ENCODE peak calls at places on chromosomes 6 and 20, in nine cellular contexts. One of them, this sample, is unnamed.

GRCh38 chr20:24402234-24402633 is 67.2 kb upstream of the SYNDIG1 start:
- DNase-seq in sciatic nerve: no peak
- DNase-seq in CD4-positive, alpha-beta memory T cell: no peak
- DNase-seq in germinal center: no peak
- DNase-seq in AG08396: no peak
- DNase-seq in cardiac fibroblast: no peak
- DNase-seq in colonic mucosa: no peak
- DNase-seq in CD4-positive, CD25-positive, alpha-beta regulatory T cell: no peak
- DNase-seq in GM04504: no peak
- DNase-seq in this sample: no peak

GRCh38 chr6:17173071-17173470 is 71.2 kb downstream of the STMND1 start:
- DNase-seq in GM04504: no peak
- DNase-seq in germinal center: no peak
- DNase-seq in AG08396: no peak
- DNase-seq in sciatic nerve: no peak
- DNase-seq in colonic mucosa: no peak
- DNase-seq in CD4-positive, CD25-positive, alpha-beta regulatory T cell: no peak
- DNase-seq in cardiac fibroblast: no peak
- DNase-seq in CD4-positive, alpha-beta memory T cell: no peak
- DNase-seq in this sample: no peak

GRCh38 chr6:149851461-149851860 is 12.7 kb downstream of the LRP11 start:
- DNase-seq in germinal center: no peak
- DNase-seq in colonic mucosa: no peak
- DNase-seq in cardiac fibroblast: peak
- DNase-seq in CD4-positive, alpha-beta memory T cell: no peak
- DNase-seq in CD4-positive, CD25-positive, alpha-beta regulatory T cell: no peak
- DNase-seq in GM04504: no peak
- DNase-seq in AG08396: no peak
- DNase-seq in sciatic nerve: no peak
- DNase-seq in this sample: no peak

GRCh38 chr6:15246217-15247211 is 645 bp downstream of the JARID2 start:
- DNase-seq in AG08396: no peak
- DNase-seq in cardiac fibroblast: peak
- DNase-seq in colonic mucosa: peak
- DNase-seq in CD4-positive, alpha-beta memory T cell: peak
- DNase-seq in germinal center: no peak
- DNase-seq in sciatic nerve: no peak
- DNase-seq in CD4-positive, CD25-positive, alpha-beta regulatory T cell: peak
- DNase-seq in GM04504: no peak
- DNase-seq in this sample: no peak

GRCh38 chr6:77876300-77876699 is 223.5 kb downstream of the MEI4 start:
- DNase-seq in CD4-positive, alpha-beta memory T cell: no peak
- DNase-seq in colonic mucosa: no peak
- DNase-seq in cardiac fibroblast: no peak
- DNase-seq in AG08396: no peak
- DNase-seq in sciatic nerve: no peak
- DNase-seq in GM04504: no peak
- DNase-seq in CD4-positive, CD25-positive, alpha-beta regulatory T cell: no peak
- DNase-seq in germinal center: no peak
- DNase-seq in this sample: no peak

GRCh38 chr6:21023210-21023609 is 489.0 kb downstream of the CDKAL1 start:
- DNase-seq in AG08396: no peak
- DNase-seq in CD4-positive, CD25-positive, alpha-beta regulatory T cell: no peak
- DNase-seq in colonic mucosa: no peak
- DNase-seq in germinal center: no peak
- DNase-seq in sciatic nerve: no peak
- DNase-seq in CD4-positive, alpha-beta memory T cell: no peak
- DNase-seq in GM04504: no peak
- DNase-seq in cardiac fibroblast: no peak
- DNase-seq in this sample: no peak

GRCh38 chr20:63186528-63187316 is 29.2 kb downstream of the YTHDF1 start:
- DNase-seq in cardiac fibroblast: no peak
- DNase-seq in CD4-positive, CD25-positive, alpha-beta regulatory T cell: no peak
- DNase-seq in GM04504: no peak
- DNase-seq in CD4-positive, alpha-beta memory T cell: no peak
- DNase-seq in AG08396: no peak
- DNase-seq in sciatic nerve: no peak
- DNase-seq in germinal center: no peak
- DNase-seq in colonic mucosa: peak
- DNase-seq in this sample: no peak

GRCh38 chr6:128208851-128209580 is 308.2 kb upstream of the THEMIS start:
- DNase-seq in CD4-positive, alpha-beta memory T cell: no peak
- DNase-seq in cardiac fibroblast: peak
- DNase-seq in sciatic nerve: no peak
- DNase-seq in AG08396: peak
- DNase-seq in colonic mucosa: no peak
- DNase-seq in germinal center: no peak
- DNase-seq in GM04504: no peak
- DNase-seq in CD4-positive, CD25-positive, alpha-beta regulatory T cell: no peak
- DNase-seq in this sample: peak

GRCh38 chr20:1478566-1478965 is 11.9 kb upstream of the NSFL1C start:
- DNase-seq in AG08396: peak
- DNase-seq in CD4-positive, alpha-beta memory T cell: no peak
- DNase-seq in colonic mucosa: no peak
- DNase-seq in germinal center: no peak
- DNase-seq in GM04504: no peak
- DNase-seq in CD4-positive, CD25-positive, alpha-beta regulatory T cell: no peak
- DNase-seq in cardiac fibroblast: no peak
- DNase-seq in sciatic nerve: no peak
- DNase-seq in this sample: peak

GRCh38 chr6:102333736-102334135 is 940.2 kb downstream of the GRIK2 start:
- DNase-seq in colonic mucosa: no peak
- DNase-seq in CD4-positive, alpha-beta memory T cell: no peak
- DNase-seq in GM04504: no peak
- DNase-seq in germinal center: no peak
- DNase-seq in CD4-positive, CD25-positive, alpha-beta regulatory T cell: no peak
- DNase-seq in cardiac fibroblast: no peak
- DNase-seq in AG08396: no peak
- DNase-seq in sciatic nerve: no peak
- DNase-seq in this sample: no peak

GRCh38 chr6:155880905-155881304 is 425.3 kb upstream of the NOX3 start:
- DNase-seq in GM04504: no peak
- DNase-seq in CD4-positive, alpha-beta memory T cell: no peak
- DNase-seq in sciatic nerve: no peak
- DNase-seq in germinal center: no peak
- DNase-seq in AG08396: peak
- DNase-seq in CD4-positive, CD25-positive, alpha-beta regulatory T cell: no peak
- DNase-seq in colonic mucosa: no peak
- DNase-seq in cardiac fibroblast: peak
- DNase-seq in this sample: peak

GRCh38 chr6:35568967-35569606 is 56.4 kb upstream of the TULP1 start:
- DNase-seq in cardiac fibroblast: peak
- DNase-seq in sciatic nerve: no peak
- DNase-seq in GM04504: no peak
- DNase-seq in CD4-positive, CD25-positive, alpha-beta regulatory T cell: peak
- DNase-seq in AG08396: peak
- DNase-seq in germinal center: peak
- DNase-seq in CD4-positive, alpha-beta memory T cell: peak
- DNase-seq in colonic mucosa: peak
- DNase-seq in this sample: no peak

GRCh38 chr6:129490551-129491245 is 219.3 kb downstream of the ARHGAP18 start:
- DNase-seq in CD4-positive, CD25-positive, alpha-beta regulatory T cell: peak
- DNase-seq in AG08396: peak
- DNase-seq in cardiac fibroblast: peak
- DNase-seq in germinal center: peak
- DNase-seq in GM04504: peak
- DNase-seq in sciatic nerve: no peak
- DNase-seq in CD4-positive, alpha-beta memory T cell: peak
- DNase-seq in colonic mucosa: peak
- DNase-seq in this sample: peak

GRCh38 chr6:7137335-7138106 is 29.8 kb downstream of the RREB1 start:
- DNase-seq in germinal center: peak
- DNase-seq in CD4-positive, alpha-beta memory T cell: peak
- DNase-seq in cardiac fibroblast: peak
- DNase-seq in colonic mucosa: peak
- DNase-seq in CD4-positive, CD25-positive, alpha-beta regulatory T cell: peak
- DNase-seq in AG08396: peak
- DNase-seq in GM04504: peak
- DNase-seq in sciatic nerve: peak
- DNase-seq in this sample: no peak

GRCh38 chr6:129359811-129360787 is 349.9 kb downstream of the ARHGAP18 start:
- DNase-seq in germinal center: no peak
- DNase-seq in GM04504: peak
- DNase-seq in colonic mucosa: no peak
- DNase-seq in cardiac fibroblast: no peak
- DNase-seq in sciatic nerve: no peak
- DNase-seq in CD4-positive, CD25-positive, alpha-beta regulatory T cell: no peak
- DNase-seq in CD4-positive, alpha-beta memory T cell: no peak
- DNase-seq in AG08396: no peak
- DNase-seq in this sample: peak

GRCh38 chr6:107493158-107494057 is 3.5 kb downstream of the SOBP start:
- DNase-seq in CD4-positive, alpha-beta memory T cell: no peak
- DNase-seq in CD4-positive, CD25-positive, alpha-beta regulatory T cell: no peak
- DNase-seq in germinal center: no peak
- DNase-seq in sciatic nerve: no peak
- DNase-seq in cardiac fibroblast: peak
- DNase-seq in colonic mucosa: no peak
- DNase-seq in AG08396: peak
- DNase-seq in GM04504: no peak
- DNase-seq in this sample: no peak